ENCODE peak calls at places on chromosomes 3 and 15, in nine cellular contexts. R is endothelial cell, E is ovary, I is tibial artery, F is H1, W is osteoblast, X is pancreas, Y is H9, O is fibroblast of pulmonary artery. M is an unnamed sample.

GRCh38 chr15:60370804-60371700 is 26.7 kb downstream of the ANXA2 start:
- DNase-seq in R (no peak), E (peak; percentile 59), I (peak; percentile 94), F (no peak), W (peak; percentile 97), X (peak; percentile 51), Y (no peak), O (peak; percentile 99), M (peak; percentile 38)

GRCh38 chr3:58999134-58999778 is 50.6 kb downstream of the CFAP20DC start:
- DNase-seq in R (no peak), E (no peak), I (no peak), F (no peak), W (peak; percentile 2), X (no peak), Y (no peak), O (peak; percentile 15), M (no peak)

GRCh38 chr3:47583320-47584075 is 4.8 kb upstream of the CSPG5 start:
- DNase-seq in R (no peak), E (no peak), I (no peak), F (no peak), W (no peak), X (no peak), Y (peak; percentile 37), O (no peak), M (no peak)

GRCh38 chr3:175346573-175347356 is 487.6 kb downstream of the NAALADL2 start:
- DNase-seq in R (no peak), E (peak; percentile 39), I (peak; percentile 74), F (no peak), W (peak; percentile 43), X (peak; percentile 17), Y (no peak), O (peak; percentile 90), M (no peak)

GRCh38 chr3:127441764-127442163 is 148.8 kb downstream of the TPRA1 start:
- DNase-seq in R (no peak), E (no peak), I (peak; percentile 15), F (no peak), W (no peak), X (no peak), Y (peak; percentile 5), O (no peak), M (no peak)

GRCh38 chr3:62938583-62938982 is 63.4 kb upstream of the CADPS start:
- DNase-seq in R (no peak), E (no peak), I (no peak), F (no peak), W (no peak), X (no peak), Y (no peak), O (no peak), M (no peak)

GRCh38 chr3:99534951-99535704 is 103.3 kb upstream of the COL8A1 start:
- DNase-seq in R (no peak), E (no peak), I (no peak), F (no peak), W (no peak), X (no peak), Y (no peak), O (peak; percentile 70), M (no peak)

GRCh38 chr3:31709005-31709404 is 176.3 kb downstream of the STT3B start:
- DNase-seq in R (no peak), E (no peak), I (no peak), F (no peak), W (no peak), X (no peak), Y (no peak), O (peak; percentile 27), M (no peak)

GRCh38 chr15:41429003-41429890 is 12.4 kb downstream of the RTF1 start:
- DNase-seq in R (no peak), E (no peak), I (no peak), F (no peak), W (no peak), X (no peak), Y (no peak), O (peak; percentile 7), M (no peak)

GRCh38 chr15:66844041-66844746 is 142.2 kb downstream of the SMAD6 start:
- DNase-seq in R (no peak), E (no peak), I (peak; percentile 65), F (no peak), W (no peak), X (no peak), Y (no peak), O (no peak), M (no peak)

GRCh38 chr3:8660781-8661180 is 16.2 kb upstream of the SSUH2 start:
- DNase-seq in R (no peak), E (no peak), I (no peak), F (no peak), W (peak; percentile 74), X (no peak), Y (no peak), O (peak; percentile 3), M (no peak)

GRCh38 chr3:28053759-28054158 is 187.7 kb upstream of the CMC1 start:
- DNase-seq in R (no peak), E (no peak), I (no peak), F (no peak), W (peak; percentile 81), X (no peak), Y (no peak), O (peak; percentile 29), M (no peak)

GRCh38 chr3:128340198-128340903 is 126.3 kb downstream of the DNAJB8 start:
- DNase-seq in R (no peak), E (peak; percentile 7), I (no peak), F (no peak), W (peak; percentile 17), X (no peak), Y (no peak), O (no peak), M (no peak)

GRCh38 chr3:193938613-193939012 is 197.3 kb upstream of the HES1 start:
- DNase-seq in R (no peak), E (no peak), I (no peak), F (no peak), W (no peak), X (no peak), Y (peak; percentile 52), O (no peak), M (no peak)

GRCh38 chr3:58051196-58051595 is 43.0 kb downstream of the FLNB start:
- DNase-seq in R (no peak), E (peak; percentile 51), I (peak; percentile 69), F (no peak), W (peak; percentile 43), X (no peak), Y (no peak), O (peak; percentile 92), M (no peak)

GRCh38 chr3:111548060-111548459 is 6.1 kb downstream of the CD96 start:
- DNase-seq in R (no peak), E (no peak), I (no peak), F (no peak), W (no peak), X (no peak), Y (no peak), O (peak; percentile 24), M (no peak)

GRCh38 chr3:65112751-65113300 is 425.0 kb upstream of the ADAMTS9 start:
- DNase-seq in R (no peak), E (peak; percentile 76), I (no peak), F (no peak), W (no peak), X (no peak), Y (no peak), O (no peak), M (no peak)

GRCh38 chr3:126558336-126559071 is at the start of gene C3orf22:
- DNase-seq in R (peak; percentile 2), E (no peak), I (peak; percentile 48), F (no peak), W (peak; percentile 37), X (no peak), Y (peak; percentile 24), O (no peak), M (peak; percentile 12)

GRCh38 chr3:24242012-24242698 is 252.5 kb downstream of the THRB start:
- DNase-seq in R (no peak), E (no peak), I (no peak), F (no peak), W (peak; percentile 65), X (no peak), Y (no peak), O (peak; percentile 97), M (no peak)

GRCh38 chr3:133992385-133992784 is 37.3 kb downstream of the SLCO2A1 start:
- DNase-seq in R (no peak), E (no peak), I (no peak), F (no peak), W (no peak), X (no peak), Y (peak; percentile 22), O (no peak), M (no peak)
- TF ChIP-seq CTCF in R (no peak), E (no peak), I (no peak), F (no peak), W (no peak), X (no peak), Y (no peak), O (peak; percentile 15), M (no peak)

GRCh38 chr3:49076116-49076515 is 17.8 kb downstream of the QRICH1 start:
- DNase-seq in R (no peak), E (no peak), I (no peak), F (no peak), W (no peak), X (no peak), Y (no peak), O (no peak), M (no peak)

GRCh38 chr3:49081429-49081828 is 12.4 kb downstream of the QRICH1 start:
- DNase-seq in R (no peak), E (no peak), I (no peak), F (no peak), W (no peak), X (no peak), Y (no peak), O (no peak), M (no peak)

GRCh38 chr3:49079270-49079669 is 14.6 kb downstream of the QRICH1 start:
- DNase-seq in R (no peak), E (no peak), I (no peak), F (no peak), W (no peak), X (no peak), Y (no peak), O (no peak), M (no peak)

GRCh38 chr3:49076627-49077026 is 17.2 kb downstream of the QRICH1 start:
- DNase-seq in R (no peak), E (no peak), I (no peak), F (no peak), W (no peak), X (no peak), Y (no peak), O (no peak), M (no peak)
- TF ChIP-seq CTCF in R (no peak), E (no peak), I (no peak), F (no peak), W (no peak), X (no peak), Y (no peak), O (no peak), M (no peak)

DNA sequence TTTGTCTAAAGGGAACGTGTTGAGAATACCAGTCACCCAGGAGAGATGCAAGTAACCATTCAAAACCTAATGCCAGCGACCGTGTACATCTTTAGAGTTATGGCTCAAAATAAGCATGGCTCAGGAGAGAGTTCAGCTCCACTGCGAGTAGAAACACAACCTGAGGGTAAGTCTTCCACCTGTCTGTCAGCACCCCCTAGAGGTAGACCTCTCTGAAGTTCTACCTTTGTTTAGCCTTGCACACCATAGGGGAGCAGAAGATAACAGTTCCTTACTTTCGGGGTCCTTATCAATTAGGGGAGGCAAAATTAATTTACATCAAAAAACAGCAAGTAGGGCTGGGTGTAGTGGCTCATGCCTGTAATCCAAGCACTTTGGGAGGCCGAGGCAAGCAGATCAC is 124.4 kb downstream of the HCN4 start:
- DNase-seq in R (no peak), E (no peak), I (no peak), F (no peak), W (no peak), X (no peak), Y (peak; percentile 37), O (no peak), M (no peak)
- TF ChIP-seq CTCF in R (no peak), E (no peak), I (no peak), F (peak; percentile 71), W (peak; percentile 18), X (no peak), Y (peak; percentile 69), O (peak; percentile 27), M (no peak)

GRCh38 chr3:169699536-169700050 is 36.1 kb upstream of the MECOM start:
- DNase-seq in R (no peak), E (peak; percentile 54), I (peak; percentile 88), F (no peak), W (peak; percentile 52), X (peak; percentile 24), Y (no peak), O (peak; percentile 85), M (no peak)
- TF ChIP-seq CTCF in R (no peak), E (no peak), I (no peak), F (no peak), W (no peak), X (no peak), Y (no peak), O (no peak), M (no peak)